ENCODE peak calls at places on chromosome 4, in five cellular contexts. M is HepG2, W is PC-3, I is left lung, C is cardiac muscle cell. L is an unnamed sample.

GRCh38 chr4:2263701-2264321 is 1.9 kb upstream of the MXD4 start:
- DNase-seq in C (no peak), I (no peak), M (no peak), W (no peak), L (no peak)

GRCh38 chr4:7156273-7157139 is 35.8 kb upstream of the SORCS2 start:
- DNase-seq in W (peak; percentile 37), I (peak; percentile 28), M (no peak), C (peak; percentile 53), L (peak; percentile 56)

GRCh38 chr4:188971125-188971524 is 831.9 kb downstream of the TRIML1 start:
- DNase-seq in C (no peak), M (no peak), I (no peak), W (peak; percentile 38), L (no peak)

GRCh38 chr4:156197216-156197615 is 243.6 kb upstream of the CTSO start:
- DNase-seq in M (no peak), W (no peak), I (no peak), C (no peak), L (no peak)

GRCh38 chr4:1297456-1298325 is 8.0 kb downstream of the MAEA start:
- DNase-seq in C (no peak), W (no peak), I (peak; percentile 24), M (no peak), L (no peak)

GRCh38 chr4:20538922-20539321 is 161.3 kb upstream of the PACRGL start:
- DNase-seq in M (peak; percentile 47), C (no peak), I (no peak), W (no peak), L (no peak)

GRCh38 chr4:6714954-6715353 is 1.0 kb upstream of the BLOC1S4 start:
- DNase-seq in I (no peak), M (no peak), C (no peak), W (no peak), L (no peak)

GRCh38 chr4:152094851-152095700 is 334.3 kb upstream of the GATB start:
- DNase-seq in M (no peak), W (peak; percentile 56), I (no peak), C (no peak), L (no peak)

GRCh38 chr4:133148690-133149363 is at the start of gene PCDH10:
- DNase-seq in I (peak; percentile 82), W (peak; percentile 85), C (peak; percentile 96), M (peak; percentile 1), L (peak; percentile 77)

GRCh38 chr4:137819964-137820383 is 287.7 kb upstream of the PCDH18 start:
- DNase-seq in I (no peak), C (peak; percentile 62), M (peak; percentile 45), W (peak; percentile 65), L (no peak)

GRCh38 chr4:10403633-10404445 is 53.4 kb downstream of the ZNF518B start:
- DNase-seq in M (peak; percentile 29), I (no peak), W (peak; percentile 48), C (peak; percentile 57), L (no peak)

GRCh38 chr4:110621328-110621812 is 1.5 kb downstream of the PITX2 start:
- DNase-seq in M (no peak), C (no peak), W (no peak), I (no peak), L (no peak)

GRCh38 chr4:182863501-182863900 is 53.7 kb downstream of the DCTD start:
- DNase-seq in W (no peak), M (no peak), I (no peak), C (no peak), L (no peak)

GRCh38 chr4:7862561-7863200 is 77.0 kb downstream of the AFAP1 start:
- DNase-seq in M (no peak), C (no peak), W (no peak), I (no peak), L (peak; percentile 43)

GRCh38 chr4:181541396-181541795 is 701.8 kb upstream of the TENM3 start:
- DNase-seq in M (no peak), C (no peak), W (no peak), I (no peak), L (no peak)

GRCh38 chr4:2954358-2955185 is 8.6 kb downstream of the NOP14 start:
- DNase-seq in M (no peak), C (no peak), I (no peak), W (no peak), L (no peak)

GRCh38 chr4:168309781-168310180 is 8.8 kb downstream of the DDX60 start:
- DNase-seq in C (peak; percentile 27), M (no peak), W (no peak), I (no peak), L (no peak)

GRCh38 chr4:8861576-8862279 is 9.9 kb downstream of the HMX1 start:
- DNase-seq in C (no peak), M (no peak), I (no peak), W (no peak), L (no peak)

GRCh38 chr4:69490271-69490670 is 5.4 kb downstream of the UGT2B4 start:
- DNase-seq in W (no peak), I (no peak), M (no peak), C (no peak), L (no peak)

GRCh38 chr4:144754562-144755410 is 108.8 kb downstream of the HHIP start:
- DNase-seq in W (peak; percentile 50), M (no peak), I (no peak), C (no peak), L (no peak)

GRCh38 chr4:52876063-52876462 is 13.9 kb downstream of the RASL11B start:
- DNase-seq in I (no peak), C (no peak), M (no peak), W (no peak), L (no peak)

GRCh38 chr4:98508825-98509539 is 149.4 kb downstream of the TSPAN5 start:
- DNase-seq in C (no peak), I (no peak), W (no peak), M (no peak), L (no peak)

GRCh38 chr4:47213971-47214370 is 182.6 kb downstream of the GABRB1 start:
- DNase-seq in I (no peak), M (peak; percentile 16), W (peak; percentile 35), C (no peak), L (no peak)

DNA sequence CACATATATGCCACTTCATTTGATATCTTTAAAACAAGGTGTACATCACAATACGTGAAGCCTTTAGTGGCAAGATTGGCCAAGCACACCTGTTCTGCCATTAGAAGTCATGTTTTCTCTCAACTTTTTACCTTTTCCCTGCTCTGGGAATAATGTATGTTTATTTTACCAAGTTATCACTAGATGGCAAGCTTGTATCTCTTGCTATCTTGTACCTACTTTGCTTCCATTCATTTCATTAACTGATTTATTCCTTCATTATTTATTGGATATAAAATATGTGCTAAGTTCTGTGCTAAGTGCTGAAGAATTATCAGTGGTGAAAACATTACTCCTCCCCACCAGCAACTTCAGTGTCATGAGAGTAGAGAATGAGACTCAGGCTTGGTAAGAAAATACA is 245.5 kb downstream of the ANK2 start:
- DNase-seq in W (no peak), I (no peak), C (no peak), M (no peak), L (no peak)
- TF ChIP-seq CTCF in W (peak; percentile 50), I (no peak), C (no peak), M (no peak), L (no peak)

GRCh38 chr4:4730214-4730613 is 129.3 kb upstream of the MSX1 start:
- DNase-seq in M (no peak), W (no peak), I (no peak), C (no peak), L (no peak)

GRCh38 chr4:4721636-4722035 is 137.8 kb upstream of the MSX1 start:
- DNase-seq in I (no peak), C (no peak), M (no peak), W (no peak), L (no peak)

GRCh38 chr4:4726051-4726450 is 133.4 kb upstream of the MSX1 start:
- DNase-seq in I (no peak), C (no peak), M (no peak), W (no peak), L (no peak)

GRCh38 chr4:4727536-4727935 is 131.9 kb upstream of the MSX1 start:
- DNase-seq in I (no peak), M (no peak), W (no peak), C (no peak), L (no peak)
- H3K9me3 ChIP-seq in I (no peaks in the 10 kb centered on the region), M (peaks cover 40% of the 10 kb centered on the region), W (no peaks in the 10 kb centered on the region), C (no peaks in the 10 kb centered on the region), L (no peaks in the 10 kb centered on the region)

GRCh38 chr4:173524218-173525117 is 5.6 kb downstream of the HAND2 start:
- DNase-seq in I (no peak), M (no peak), W (no peak), C (peak; percentile 48), L (peak; percentile 62)
- H3K27me3 ChIP-seq in I (peaks cover 99% of the 10 kb centered on the region), M (peaks cover 81% of the 10 kb centered on the region), W (peaks cover 44% of the 10 kb centered on the region), C (peaks cover 13% of the 10 kb centered on the region), L (no peaks in the 10 kb centered on the region)

GRCh38 chr4:91170756-91171155 is 1043.6 kb downstream of the CCSER1 start:
- DNase-seq in M (no peak), C (no peak), I (no peak), W (peak; percentile 1), L (no peak)

GRCh38 chr4:91171217-91171616 is 1044.0 kb downstream of the CCSER1 start:
- DNase-seq in C (no peak), I (no peak), W (peak; percentile 58), M (no peak), L (no peak)
- TF ChIP-seq CTCF in C (no peak), I (no peak), W (no peak), M (no peak), L (no peak)